ENCODE peak calls at places on chromosomes 11 and 22, in nine cellular contexts. W is fibroblast of lung, H is osteocyte, G is epithelial cell of esophagus, B is astrocyte of the spinal cord, S is right atrium auricular region, E is right lobe of liver, I is Peyer's patch, P is colonic mucosa. J is an unnamed sample.

GRCh38 chr11:32325187-32325586 is 110.2 kb downstream of the WT1 start:
- DNase-seq in S (no peak), G (no peak), B (no peak), I (no peak), W (no peak), H (no peak), P (no peak), E (no peak), J (no peak)

GRCh38 chr11:46249103-46249942 is 28.1 kb upstream of the CREB3L1 start:
- DNase-seq in G (no peak), B (peak), P (no peak), H (no peak), E (no peak), W (peak), S (no peak), I (no peak), J (no peak)

GRCh38 chr11:76251223-76251575 is 44.9 kb upstream of the WNT11 start:
- DNase-seq in S (no peak), I (no peak), P (no peak), W (no peak), H (no peak), E (no peak), G (no peak), B (no peak), J (no peak)

GRCh38 chr22:44260216-44261035 is 52.3 kb downstream of the SHISAL1 start:
- DNase-seq in G (no peak), B (no peak), E (peak), P (no peak), S (no peak), H (peak), W (no peak), I (peak), J (no peak)

GRCh38 chr22:47587861-47588582 is 825.6 kb downstream of the TBC1D22A start:
- DNase-seq in H (peak), E (peak), B (no peak), P (no peak), W (no peak), S (no peak), G (no peak), I (no peak), J (no peak)

GRCh38 chr11:16782226-16782919 is 43.9 kb downstream of the C11orf58 start:
- DNase-seq in S (no peak), G (peak), B (no peak), W (no peak), I (no peak), P (no peak), E (no peak), H (no peak), J (peak)

GRCh38 chr11:77109236-77110019 is 6.8 kb downstream of the OMP start:
- DNase-seq in I (no peak), S (no peak), B (peak), W (peak), G (no peak), P (no peak), H (no peak), E (no peak), J (no peak)

GRCh38 chr11:75239551-75240290 is 853 bp upstream of the TPBGL start:
- DNase-seq in E (peak), B (no peak), I (peak), W (no peak), P (no peak), G (no peak), S (no peak), H (no peak), J (no peak)

GRCh38 chr11:2944530-2944929 is 15.3 kb upstream of the PHLDA2 start:
- DNase-seq in H (no peak), I (no peak), S (no peak), P (no peak), W (no peak), G (no peak), E (no peak), B (no peak), J (no peak)

GRCh38 chr11:130999086-130999485 is 82.8 kb upstream of the SNX19 start:
- DNase-seq in W (peak), G (peak), I (no peak), S (no peak), H (no peak), B (peak), P (no peak), E (no peak), J (no peak)

GRCh38 chr11:34050536-34050935 is 995 bp upstream of the CAPRIN1 start:
- DNase-seq in B (peak), G (no peak), W (peak), H (no peak), E (no peak), I (no peak), P (no peak), S (no peak), J (no peak)

GRCh38 chr22:33116846-33117547 is 58.8 kb upstream of the SYN3 start:
- DNase-seq in P (no peak), I (no peak), H (no peak), S (no peak), E (no peak), B (no peak), G (peak), W (no peak), J (no peak)

GRCh38 chr22:17581631-17582030 is 18.3 kb downstream of the SLC25A18 start:
- DNase-seq in E (no peak), W (no peak), G (no peak), P (no peak), B (no peak), I (no peak), H (no peak), S (no peak), J (no peak)

GRCh38 chr11:74004694-74005615 is 3.9 kb downstream of the UCP3 start:
- DNase-seq in P (no peak), B (no peak), E (no peak), S (no peak), G (no peak), H (no peak), W (no peak), I (peak), J (no peak)

GRCh38 chr11:37946155-37946766 is 1348.2 kb upstream of the RAG2 start:
- DNase-seq in H (no peak), E (no peak), I (peak), G (peak), B (peak), W (peak), P (peak), S (no peak), J (peak)

GRCh38 chr11:132405728-132406127 is 1035.3 kb downstream of the NTM start:
- DNase-seq in G (no peak), E (no peak), W (no peak), B (no peak), H (no peak), I (no peak), S (no peak), P (no peak), J (no peak)

GRCh38 chr11:96329419-96329818 is 13.6 kb downstream of the MAML2 start:
- DNase-seq in H (no peak), E (no peak), B (no peak), G (no peak), I (no peak), W (no peak), S (no peak), P (no peak), J (no peak)

GRCh38 chr11:20031155-20032001 is 128.9 kb downstream of the DBX1 start:
- DNase-seq in G (peak), S (no peak), B (peak), I (no peak), H (no peak), P (no peak), E (no peak), W (peak), J (peak)

GRCh38 chr11:100851129-100851528 is 164.0 kb downstream of the ARHGAP42 start:
- DNase-seq in B (no peak), I (no peak), W (peak), H (no peak), E (no peak), P (no peak), G (peak), S (no peak), J (no peak)

GRCh38 chr22:27542602-27543001 is 259.0 kb downstream of the MN1 start:
- DNase-seq in I (no peak), S (no peak), B (no peak), W (no peak), P (no peak), H (no peak), E (no peak), G (no peak), J (no peak)

GRCh38 chr11:914747-915493 is 4.3 kb upstream of the CHID1 start:
- DNase-seq in E (peak), S (peak), H (no peak), G (no peak), P (peak), I (peak), W (no peak), B (no peak), J (no peak)

GRCh38 chr22:23305321-23305910 is 125.1 kb downstream of the BCR start:
- DNase-seq in G (peak), S (no peak), I (peak), E (no peak), P (no peak), W (peak), H (no peak), B (peak), J (no peak)

GRCh38 chr22:39446239-39446721 is 10.5 kb upstream of the MGAT3 start:
- DNase-seq in H (no peak), W (no peak), G (no peak), I (peak), B (no peak), E (no peak), S (no peak), P (peak), J (no peak)

GRCh38 chr11:32426819-32427615 is 8.3 kb downstream of the WT1 start:
- DNase-seq in I (no peak), W (no peak), B (no peak), S (no peak), P (no peak), H (no peak), G (no peak), E (no peak), J (no peak)

GRCh38 chr11:2092956-2093412 is 46.2 kb downstream of the IGF2 start:
- DNase-seq in B (peak), P (peak), I (peak), S (no peak), G (peak), W (peak), E (peak), H (no peak), J (peak)

GRCh38 chr22:50622723-50623327 is 5.1 kb downstream of the ARSA start:
- DNase-seq in H (no peak), E (peak), I (peak), S (no peak), B (no peak), P (peak), W (no peak), G (peak), J (peak)

GRCh38 chr22:36002084-36002483 is 26.5 kb downstream of the RBFOX2 start:
- DNase-seq in B (no peak), H (no peak), E (no peak), P (no peak), W (no peak), I (no peak), S (no peak), G (no peak), J (no peak)

GRCh38 chr11:83773950-83774880 is 488.0 kb upstream of the CCDC90B start:
- DNase-seq in B (peak), E (no peak), S (no peak), P (no peak), H (no peak), W (no peak), G (peak), I (no peak), J (no peak)

GRCh38 chr11:27722945-27723344 is 22.7 kb upstream of the BDNF start:
- DNase-seq in W (no peak), I (no peak), P (no peak), G (no peak), H (no peak), E (no peak), B (peak), S (no peak), J (no peak)

GRCh38 chr22:35899736-35900135 is 128.9 kb downstream of the RBFOX2 start:
- DNase-seq in S (no peak), E (no peak), I (no peak), G (no peak), P (no peak), W (no peak), B (no peak), H (no peak), J (no peak)

GRCh38 chr11:44258839-44259420 is 51.0 kb downstream of the ALX4 start:
- DNase-seq in W (no peak), P (no peak), E (no peak), G (no peak), I (no peak), H (peak), B (no peak), S (no peak), J (no peak)

GRCh38 chr11:64632237-64632636 is 41.2 kb downstream of the SLC22A12 start:
- DNase-seq in H (no peak), G (no peak), W (no peak), S (no peak), P (no peak), I (no peak), E (no peak), B (no peak), J (no peak)

GRCh38 chr11:2540521-2541320 is 95.9 kb downstream of the KCNQ1 start:
- DNase-seq in B (no peak), G (no peak), S (no peak), H (no peak), W (no peak), P (no peak), I (peak), E (peak), J (no peak)

GRCh38 chr11:118956094-118956846 is at the start of gene UPK2:
- DNase-seq in H (peak), B (peak), S (peak), W (peak), P (peak), G (peak), I (peak), E (peak), J (peak)

GRCh38 chr22:37746366-37747089 is 49.7 kb downstream of the TRIOBP start:
- DNase-seq in W (no peak), G (no peak), H (no peak), I (no peak), E (no peak), P (peak), B (no peak), S (no peak), J (no peak)

GRCh38 chr22:37745548-37746365 is 48.9 kb downstream of the TRIOBP start:
- DNase-seq in G (peak), S (peak), H (peak), B (peak), P (peak), E (peak), W (peak), I (peak), J (peak)

GRCh38 chr22:37742374-37743092 is 45.7 kb downstream of the TRIOBP start:
- DNase-seq in B (peak), S (no peak), W (peak), H (no peak), P (no peak), I (peak), E (no peak), G (peak), J (peak)

GRCh38 chr22:37747090-37747714 is 50.4 kb downstream of the TRIOBP start:
- DNase-seq in I (no peak), H (no peak), G (peak), P (peak), W (peak), S (no peak), E (no peak), B (peak), J (peak)

DNA sequence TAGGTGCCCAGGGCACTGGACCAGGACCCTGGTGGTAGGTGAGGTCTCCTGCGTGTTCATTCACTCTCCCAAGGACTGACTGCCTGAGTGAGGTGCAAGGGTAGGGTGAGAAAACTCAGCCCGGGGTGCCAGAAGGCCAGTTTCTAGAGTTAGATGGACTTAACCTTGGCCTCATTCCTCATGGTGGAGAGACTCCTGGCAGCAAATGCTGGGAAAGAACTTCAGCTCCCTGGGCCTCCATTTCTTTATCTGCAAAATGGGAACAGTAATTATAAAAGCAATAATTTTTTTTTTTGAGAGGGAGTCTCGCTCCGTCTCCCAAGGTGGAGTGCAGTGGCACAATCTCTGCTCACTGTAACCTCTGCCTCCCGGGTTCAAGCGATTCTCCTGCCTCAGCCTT is 47.7 kb downstream of the TRIOBP start:
- DNase-seq in S (no peak), W (no peak), B (no peak), G (no peak), H (no peak), E (no peak), P (no peak), I (no peak), J (no peak)
- TF ChIP-seq CTCF in S (no peak), W (no peak), B (peak), G (no peak), H (no peak), E (no peak), P (no peak), I (no peak), J (no peak)

GRCh38 chr22:45318168-45318557 is 8.4 kb downstream of the FAM118A start:
- DNase-seq in P (peak), B (peak), W (peak), H (no peak), G (peak), E (no peak), S (peak), I (peak), J (peak)

GRCh38 chr22:45318558-45319318 is 9.0 kb downstream of the FAM118A start:
- DNase-seq in H (no peak), P (no peak), E (no peak), I (peak), W (peak), B (no peak), G (no peak), S (no peak), J (no peak)

GRCh38 chr22:45319319-45319675 is 9.6 kb downstream of the FAM118A start:
- DNase-seq in S (no peak), I (no peak), P (no peak), G (no peak), W (peak), B (peak), E (no peak), H (no peak), J (no peak)

GRCh38 chr22:45316796-45317526 is 7.2 kb downstream of the FAM118A start:
- DNase-seq in G (no peak), S (no peak), E (no peak), P (no peak), I (no peak), H (no peak), B (no peak), W (no peak), J (no peak)

GRCh38 chr22:45317551-45318167 is 7.9 kb downstream of the FAM118A start:
- DNase-seq in P (peak), E (no peak), W (peak), H (no peak), B (peak), I (peak), S (peak), G (peak), J (peak)
- TF ChIP-seq CTCF in P (peak), E (peak), W (peak), H (peak), B (peak), I (peak), S (peak), G (peak), J (peak)

GRCh38 chr22:21984793-21985192 is 2.2 kb upstream of the TOP3B start:
- DNase-seq in P (no peak), W (peak), H (no peak), B (no peak), I (no peak), S (no peak), G (peak), E (no peak), J (no peak)
- TF ChIP-seq CTCF in P (no peak), W (peak), H (no peak), B (peak), I (no peak), S (no peak), G (peak), E (no peak), J (peak)

GRCh38 chr11:86632499-86633269 is 39.7 kb downstream of the ME3 start:
- DNase-seq in E (no peak), G (peak), W (peak), I (no peak), B (peak), P (no peak), S (no peak), H (peak), J (peak)
- TF ChIP-seq CTCF in E (no peak), G (peak), W (peak), I (no peak), B (peak), P (no peak), S (peak), H (peak), J (no peak)

GRCh38 chr11:89498845-89499448 is 7.8 kb upstream of the NOX4 start:
- DNase-seq in P (no peak), H (no peak), S (no peak), E (peak), G (no peak), B (no peak), W (no peak), I (no peak), J (peak)
- TF ChIP-seq CTCF in P (no peak), H (peak), S (no peak), E (peak), G (peak), B (no peak), W (peak), I (no peak), J (peak)

GRCh38 chr22:41650229-41650628 is 29.1 kb downstream of the XRCC6 start:
- DNase-seq in B (no peak), G (no peak), P (no peak), W (no peak), E (no peak), I (no peak), S (no peak), H (no peak), J (no peak)

GRCh38 chr22:41656515-41656914 is 32.2 kb downstream of the SNU13 start:
- DNase-seq in G (no peak), H (no peak), S (no peak), E (no peak), W (peak), I (no peak), P (no peak), B (no peak), J (no peak)

GRCh38 chr22:41657709-41658108 is 31.0 kb downstream of the SNU13 start:
- DNase-seq in B (no peak), S (no peak), E (no peak), P (no peak), I (no peak), W (no peak), H (no peak), G (no peak), J (no peak)

GRCh38 chr22:41650821-41651220 is 29.7 kb downstream of the XRCC6 start:
- DNase-seq in S (no peak), P (no peak), I (no peak), H (no peak), G (no peak), E (no peak), B (no peak), W (no peak), J (no peak)

DNA sequence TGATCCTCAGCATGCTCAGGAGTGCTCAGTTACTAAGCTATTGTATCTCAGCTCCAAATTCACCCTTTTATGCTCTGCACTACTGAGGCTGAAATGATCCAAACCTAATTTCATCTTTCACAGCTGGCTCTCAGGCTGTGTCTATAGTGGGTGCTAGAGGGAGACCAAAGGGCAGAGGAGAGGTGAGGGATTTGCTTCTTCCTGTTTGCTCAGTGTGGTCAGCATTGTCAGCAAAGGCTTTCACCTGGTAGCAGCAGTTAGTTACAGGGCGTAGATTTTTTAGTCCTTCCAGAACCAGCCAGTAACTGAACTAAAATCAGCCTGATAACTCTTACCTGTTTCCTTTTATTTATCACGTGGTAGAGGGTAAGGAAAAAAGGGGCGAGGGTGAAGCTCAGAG is 33.2 kb downstream of the XRCC6 start:
- DNase-seq in G (no peak), H (no peak), W (no peak), S (no peak), E (no peak), B (no peak), P (no peak), I (no peak), J (no peak)
- TF ChIP-seq CTCF in G (no peak), H (no peak), W (no peak), S (no peak), E (no peak), B (no peak), P (no peak), I (no peak), J (no peak)